ENCODE peak calls at places on chromosomes 7 and 10, in nine cellular contexts. L is mucosa of descending colon, F is suprapubic skin, P is colonic mucosa, Q is breast epithelium, E is left ventricle myocardium inferior, O is HCT116, Y is ovary, W is PC-3. D is an unnamed sample. For H3K4me1, the result is how much of the 10 kb centered on the place peaks cover.

GRCh38 chr7:2516194-2516555 is 3.4 kb upstream of the LFNG start:
- DNase-seq in L (no peak), F (no peak), P (no peak), Q (no peak), E (no peak), O (no peak), Y (no peak), W (no peak), D (no peak)

GRCh38 chr7:127798769-127799372 is 146.9 kb downstream of the SND1 start:
- DNase-seq in L (no peak), F (no peak), P (no peak), Q (no peak), E (no peak), O (no peak), Y (no peak), W (no peak), D (no peak)

GRCh38 chr10:124064676-124065075 is 28.7 kb downstream of the CHST15 start:
- DNase-seq in L (no peak), F (no peak), P (no peak), Q (no peak), E (no peak), O (no peak), Y (no peak), W (no peak), D (no peak)

GRCh38 chr7:134553976-134554375 is 5.1 kb downstream of the AKR1B15 start:
- DNase-seq in L (no peak), F (no peak), P (no peak), Q (no peak), E (no peak), O (no peak), Y (no peak), W (peak), D (no peak)

GRCh38 chr7:26990268-26990667 is 105.5 kb downstream of the HOXA1 start:
- DNase-seq in L (no peak), F (no peak), P (no peak), Q (no peak), E (no peak), O (no peak), Y (no peak), W (peak), D (no peak)

GRCh38 chr7:84022686-84023308 is 171.8 kb downstream of the SEMA3A start:
- DNase-seq in L (peak), F (no peak), P (peak), Q (no peak), E (no peak), O (no peak), Y (no peak), W (peak), D (no peak)

GRCh38 chr10:17239671-17240460 is 11.8 kb downstream of the VIM start:
- DNase-seq in L (no peak), F (no peak), P (no peak), Q (no peak), E (no peak), O (no peak), Y (no peak), W (no peak), D (no peak)

GRCh38 chr10:63256047-63256773 is 123.1 kb downstream of the NRBF2 start:
- DNase-seq in L (no peak), F (no peak), P (no peak), Q (no peak), E (no peak), O (no peak), Y (no peak), W (no peak), D (no peak)

GRCh38 chr10:102705531-102705930 is 8.7 kb downstream of the ARL3 start:
- DNase-seq in L (no peak), F (no peak), P (no peak), Q (no peak), E (no peak), O (no peak), Y (no peak), W (no peak), D (no peak)

GRCh38 chr10:29110172-29110571 is 178.7 kb upstream of the LYZL1 start:
- DNase-seq in L (no peak), F (no peak), P (no peak), Q (no peak), E (no peak), O (no peak), Y (no peak), W (no peak), D (no peak)

GRCh38 chr7:131235489-131236317 is 92.0 kb upstream of the MKLN1 start:
- DNase-seq in L (no peak), F (no peak), P (no peak), Q (no peak), E (no peak), O (peak), Y (no peak), W (peak), D (peak)

GRCh38 chr7:81887098-81887497 is 117.3 kb upstream of the HGF start:
- DNase-seq in L (no peak), F (no peak), P (no peak), Q (no peak), E (no peak), O (no peak), Y (no peak), W (no peak), D (no peak)

GRCh38 chr10:24536653-24537052 is 187.0 kb downstream of the ARHGAP21 start:
- DNase-seq in L (no peak), F (no peak), P (no peak), Q (no peak), E (no peak), O (no peak), Y (no peak), W (no peak), D (no peak)

GRCh38 chr10:69045441-69046300 is 42.2 kb upstream of the SRGN start:
- DNase-seq in L (no peak), F (no peak), P (no peak), Q (no peak), E (no peak), O (no peak), Y (no peak), W (peak), D (no peak)

GRCh38 chr10:100327007-100327700 is 2.9 kb downstream of the PKD2L1 start:
- DNase-seq in L (no peak), F (no peak), P (no peak), Q (no peak), E (no peak), O (no peak), Y (no peak), W (no peak), D (no peak)

GRCh38 chr7:101792051-101792651 is 25.3 kb upstream of the CUX1 start:
- DNase-seq in L (no peak), F (no peak), P (no peak), Q (peak), E (peak), O (no peak), Y (peak), W (peak), D (no peak)

GRCh38 chr10:75978213-75978612 is 546.8 kb downstream of the LRMDA start:
- DNase-seq in L (no peak), F (no peak), P (no peak), Q (no peak), E (no peak), O (no peak), Y (no peak), W (peak), D (no peak)

GRCh38 chr7:112481833-112482669 is 1.3 kb downstream of the LSMEM1 start:
- DNase-seq in L (no peak), F (no peak), P (no peak), Q (peak), E (peak), O (peak), Y (peak), W (peak), D (no peak)

GRCh38 chr7:2355079-2356008 is 717 bp downstream of the EIF3B start:
- DNase-seq in L (peak), F (no peak), P (peak), Q (no peak), E (no peak), O (no peak), Y (no peak), W (no peak), D (peak)

GRCh38 chr7:3636131-3636860 is 335.2 kb downstream of the SDK1 start:
- DNase-seq in L (no peak), F (no peak), P (no peak), Q (no peak), E (no peak), O (no peak), Y (no peak), W (peak), D (no peak)

GRCh38 chr7:116561697-116562483 is 37.1 kb downstream of the CAV1 start:
- DNase-seq in L (no peak), F (no peak), P (no peak), Q (no peak), E (no peak), O (no peak), Y (no peak), W (peak), D (no peak)

GRCh38 chr10:8544057-8544380 is 489.5 kb downstream of the GATA3 start:
- DNase-seq in L (no peak), F (no peak), P (no peak), Q (peak), E (no peak), O (no peak), Y (no peak), W (peak), D (peak)

GRCh38 chr10:96718304-96718990 is 1.9 kb downstream of the PIK3AP1 start:
- DNase-seq in L (no peak), F (no peak), P (no peak), Q (no peak), E (no peak), O (no peak), Y (no peak), W (no peak), D (no peak)

GRCh38 chr10:96719205-96719604 is 1.1 kb downstream of the PIK3AP1 start:
- DNase-seq in L (no peak), F (no peak), P (no peak), Q (no peak), E (no peak), O (no peak), Y (no peak), W (no peak), D (no peak)

GRCh38 chr10:96721207-96721572 is 876 bp upstream of the PIK3AP1 start:
- DNase-seq in L (no peak), F (no peak), P (no peak), Q (no peak), E (no peak), O (no peak), Y (no peak), W (no peak), D (no peak)

GRCh38 chr10:96720422-96721206 is at the start of gene PIK3AP1:
- DNase-seq in L (peak), F (no peak), P (peak), Q (peak), E (peak), O (no peak), Y (peak), W (peak), D (peak)

DNA sequence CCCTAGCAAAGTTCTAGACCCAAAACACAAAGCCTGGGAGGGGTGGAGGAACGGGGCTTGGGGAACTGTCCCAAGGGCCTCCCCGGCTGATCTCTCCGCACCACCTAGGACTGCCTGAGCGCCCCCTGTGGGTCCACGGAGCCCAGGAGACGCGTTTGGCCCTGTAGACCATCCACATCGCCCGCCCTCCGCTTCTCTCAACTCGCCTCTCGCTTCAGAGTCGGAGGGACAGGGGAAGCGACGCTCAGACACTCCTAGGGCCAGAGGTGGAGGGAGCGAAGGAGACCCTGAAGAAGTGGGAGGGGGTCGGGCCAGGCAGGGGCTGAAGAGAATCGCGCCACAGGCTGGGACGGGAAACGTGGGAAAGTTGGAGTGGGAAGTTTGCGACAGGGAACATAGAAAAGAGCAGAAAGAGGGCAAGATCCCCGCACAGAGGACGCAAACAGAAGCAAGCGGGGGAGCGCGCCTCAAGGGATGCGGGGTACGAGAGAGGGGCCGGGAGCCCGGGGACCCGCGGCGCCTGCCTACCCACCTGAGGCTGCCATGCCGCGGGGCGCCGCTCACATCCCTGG is 378 bp downstream of the PIK3AP1 start:
- DNase-seq in L (peak), F (peak), P (peak), Q (no peak), E (peak), O (peak), Y (peak), W (peak), D (peak)
- TF ChIP-seq CTCF in L (no peak), F (peak), P (peak), Q (no peak), E (peak), O (peak), Y (peak), W (peak), D (peak)

GRCh38 chr7:21429021-21429420 is 1.1 kb downstream of the SP4 start:
- DNase-seq in L (no peak), F (no peak), P (no peak), Q (no peak), E (no peak), O (no peak), Y (no peak), W (no peak), D (no peak)
- H3K4me3 ChIP-seq in L (no peak), F (peak), P (peak), Q (peak), E (peak), O (peak), Y (peak), W (peak), D (no peak)

DNA sequence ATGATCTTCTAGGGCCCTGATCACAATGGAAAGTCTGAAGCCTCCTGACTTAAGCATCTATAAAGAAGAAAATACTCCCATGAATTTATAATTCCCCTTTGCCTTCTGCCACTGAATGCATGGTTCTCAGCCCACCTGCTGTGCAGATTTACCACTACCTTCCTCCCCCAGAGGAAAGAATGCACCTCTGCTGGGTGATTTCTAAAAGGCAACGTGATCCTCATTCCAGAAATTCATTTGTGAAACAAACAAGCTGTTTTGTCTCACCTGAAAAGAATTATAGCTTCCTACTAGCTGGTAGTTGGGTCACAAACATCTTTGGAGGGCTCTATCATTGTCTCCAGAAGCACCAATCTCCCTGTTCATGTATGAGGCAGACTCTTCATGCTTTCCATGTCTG is 320.2 kb downstream of the CDC14C start:
- DNase-seq in L (no peak), F (no peak), P (no peak), Q (no peak), E (no peak), O (no peak), Y (no peak), W (no peak), D (no peak)
- H3K4me1 ChIP-seq in L (under half), F (under half), P (under half), Q (under half), E (under half), O (under half), Y (under half), W (under half), D (under half)

GRCh38 chr10:35545079-35545657 is 60.0 kb upstream of the GJD4 start:
- DNase-seq in L (no peak), F (no peak), P (no peak), Q (no peak), E (no peak), O (no peak), Y (no peak), W (no peak), D (no peak)

GRCh38 chr10:35552622-35553342 is 52.4 kb upstream of the GJD4 start:
- DNase-seq in L (no peak), F (no peak), P (no peak), Q (no peak), E (no peak), O (no peak), Y (no peak), W (peak), D (no peak)

GRCh38 chr10:35545878-35546631 is 59.1 kb upstream of the GJD4 start:
- DNase-seq in L (no peak), F (no peak), P (no peak), Q (no peak), E (no peak), O (no peak), Y (no peak), W (peak), D (no peak)

GRCh38 chr10:35542303-35542702 is 62.8 kb upstream of the GJD4 start:
- DNase-seq in L (no peak), F (no peak), P (no peak), Q (no peak), E (no peak), O (no peak), Y (no peak), W (no peak), D (no peak)

GRCh38 chr10:35546824-35547225 is 58.3 kb upstream of the GJD4 start:
- DNase-seq in L (no peak), F (no peak), P (no peak), Q (peak), E (no peak), O (no peak), Y (no peak), W (peak), D (no peak)
- TF ChIP-seq CTCF in L (no peak), F (no peak), P (no peak), Q (no peak), E (no peak), O (peak), Y (no peak), W (peak), D (no peak)

D was measured in lung.